ENCODE peak calls at places on chromosomes 12 and 14, in four cellular contexts. H is AG08395, S is A549, X is astrocyte of the spinal cord. Y is an unnamed sample.

GRCh38 chr12:15563683-15564082 is 225.5 kb downstream of the EPS8 start:
- DNase-seq in S (no peak), X (peak), H (peak), Y (no peak)

GRCh38 chr12:124776126-124776513 is 87.5 kb downstream of the SCARB1 start:
- DNase-seq in H (no peak), X (peak), S (no peak), Y (no peak)

GRCh38 chr14:36973806-36974442 is 198.5 kb downstream of the SLC25A21 start:
- DNase-seq in S (peak), H (peak), X (peak), Y (no peak)

GRCh38 chr12:20050166-20050565 is 318.2 kb upstream of the PDE3A start:
- DNase-seq in X (no peak), H (no peak), S (no peak), Y (no peak)

GRCh38 chr14:29216316-29216715 is 449.7 kb downstream of the FOXG1 start:
- DNase-seq in H (no peak), S (no peak), X (no peak), Y (no peak)

GRCh38 chr14:39154594-39155189 is 15.4 kb downstream of the TRAPPC6B start:
- DNase-seq in S (no peak), X (no peak), H (no peak), Y (no peak)

GRCh38 chr12:130847097-130847496 is 8.0 kb upstream of the STX2 start:
- DNase-seq in S (no peak), X (no peak), H (peak), Y (no peak)

GRCh38 chr12:47349770-47350408 is 270.1 kb upstream of the AMIGO2 start:
- DNase-seq in S (no peak), X (no peak), H (peak), Y (no peak)

GRCh38 chr12:96985515-96986362 is 78.7 kb downstream of the NEDD1 start:
- DNase-seq in H (peak), X (no peak), S (peak), Y (no peak)

GRCh38 chr12:79552186-79552585 is 138.6 kb downstream of the PAWR start:
- DNase-seq in S (no peak), X (peak), H (no peak), Y (no peak)